ENCODE peak calls at places on chromosomes 6 and 20, in five cellular contexts. L is dorsolateral prefrontal cortex, D is right lobe of liver, U is cardiac muscle cell, Q is tibial artery. P is an unnamed sample.

GRCh38 chr6:107264357-107264831 is 149.1 kb upstream of the BEND3 start:
- DNase-seq in D (no peak), L (no peak), Q (no peak), U (peak; percentile 68), P (peak; percentile 77)

GRCh38 chr6:88761237-88762031 is 202.0 kb downstream of the RNGTT start:
- DNase-seq in Q (no peak), L (no peak), D (no peak), U (no peak), P (no peak)

GRCh38 chr6:130694617-130695016 is 132.6 kb upstream of the SMLR1 start:
- DNase-seq in Q (no peak), U (no peak), L (no peak), D (no peak), P (no peak)

GRCh38 chr6:108302371-108302770 is 7.5 kb downstream of the AFG1L start:
- DNase-seq in Q (no peak), U (no peak), D (no peak), L (no peak), P (no peak)

GRCh38 chr6:17725083-17725482 is 18.4 kb upstream of the NUP153 start:
- DNase-seq in Q (no peak), L (no peak), D (no peak), U (peak; percentile 89), P (peak; percentile 27)

GRCh38 chr6:41371461-41371991 is 36.1 kb downstream of the NCR2 start:
- DNase-seq in L (no peak), U (peak; percentile 66), D (peak; percentile 59), Q (peak; percentile 72), P (peak; percentile 52)

GRCh38 chr6:90008908-90009501 is 114.7 kb downstream of the GJA10 start:
- DNase-seq in U (peak; percentile 34), D (no peak), L (no peak), Q (no peak), P (peak; percentile 12)

GRCh38 chr6:89492025-89492640 is 59.2 kb downstream of the ANKRD6 start:
- DNase-seq in D (no peak), Q (no peak), U (no peak), L (no peak), P (no peak)

GRCh38 chr6:42375007-42375635 is 76.6 kb downstream of the TRERF1 start:
- DNase-seq in U (no peak), L (no peak), Q (no peak), D (no peak), P (no peak)

GRCh38 chr6:3617192-3617631 is 134.3 kb downstream of the PXDC1 start:
- DNase-seq in D (no peak), L (no peak), U (no peak), Q (no peak), P (no peak)

GRCh38 chr6:3616565-3617176 is 134.8 kb downstream of the PXDC1 start:
- DNase-seq in D (no peak), U (no peak), Q (no peak), L (no peak), P (no peak)

GRCh38 chr6:3612341-3613041 is 139.0 kb downstream of the PXDC1 start:
- DNase-seq in U (peak; percentile 80), L (no peak), D (no peak), Q (no peak), P (peak; percentile 84)

GRCh38 chr6:3615391-3616380 is 135.8 kb downstream of the PXDC1 start:
- DNase-seq in Q (no peak), U (no peak), L (no peak), D (no peak), P (no peak)

DNA sequence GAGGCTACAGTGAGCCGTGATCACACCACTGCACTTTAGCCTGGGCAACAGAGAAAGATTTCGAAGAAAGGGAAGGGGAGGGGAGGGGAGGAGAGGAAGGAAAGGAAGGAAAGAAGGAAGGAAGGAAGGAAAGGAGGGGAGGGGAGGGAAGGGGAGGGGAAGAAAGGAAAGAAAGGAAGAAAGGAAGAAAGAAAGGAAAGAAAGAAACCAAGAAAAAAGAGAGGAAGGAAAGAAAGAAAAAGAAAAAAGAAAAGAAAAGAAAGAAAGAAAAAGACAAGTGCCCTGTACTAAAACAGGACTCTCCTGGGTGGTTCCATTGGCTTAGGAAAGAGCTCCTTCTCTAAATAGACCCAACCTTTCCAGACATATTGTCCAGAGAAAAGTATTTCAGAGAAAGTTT is 136.6 kb downstream of the PXDC1 start:
- DNase-seq in Q (no peak), U (no peak), L (no peak), D (no peak), P (no peak)
- H3K27ac ChIP-seq in Q (no peak overlapping the region), U (no peak overlapping the region), L (no peak overlapping the region), D (no peak overlapping the region), P (no peak overlapping the region)

GRCh38 chr6:98239057-98239456 is 595.3 kb upstream of the POU3F2 start:
- DNase-seq in Q (no peak), L (no peak), U (no peak), D (no peak), P (no peak)
- TF ChIP-seq CTCF in Q (no peak), L (no peak), U (no peak), D (no peak), P (no peak)

GRCh38 chr6:159043986-159044385 is 805 bp downstream of the TAGAP start:
- DNase-seq in Q (no peak), D (no peak), L (no peak), U (no peak), P (no peak)

GRCh38 chr6:159042003-159042823 is 2.6 kb downstream of the TAGAP start:
- DNase-seq in Q (no peak), U (peak; percentile 66), L (no peak), D (peak; percentile 72), P (peak; percentile 45)

GRCh38 chr6:159042824-159043181 is 2.0 kb downstream of the TAGAP start:
- DNase-seq in L (no peak), Q (no peak), U (no peak), D (no peak), P (no peak)

GRCh38 chr6:159044899-159045727 is at the start of gene TAGAP:
- DNase-seq in U (no peak), L (no peak), Q (peak; percentile 75), D (peak; percentile 75), P (peak; percentile 9)

GRCh38 chr6:159043236-159043635 is 1.6 kb downstream of the TAGAP start:
- DNase-seq in Q (no peak), D (no peak), U (no peak), L (no peak), P (no peak)
- H3K27ac ChIP-seq in Q (no peak overlapping the region), D (no peak overlapping the region), U (no peak overlapping the region), L (no peak overlapping the region), P (no peak overlapping the region)

GRCh38 chr6:138307816-138308727 is 69.6 kb upstream of the SMIM28 start:
- DNase-seq in U (peak; percentile 47), D (no peak), L (no peak), Q (no peak), P (peak; percentile 35)
- TF ChIP-seq CTCF in U (peak; percentile 33), D (peak; percentile 16), L (peak; percentile 41), Q (peak; percentile 14), P (peak; percentile 52)

GRCh38 chr20:50056408-50056926 is 56.5 kb downstream of the UBE2V1 start:
- DNase-seq in U (no peak), D (no peak), Q (no peak), L (no peak), P (no peak)

GRCh38 chr20:50055524-50056083 is 57.3 kb downstream of the UBE2V1 start:
- DNase-seq in Q (no peak), U (peak; percentile 27), D (no peak), L (no peak), P (no peak)

GRCh38 chr20:50052952-50053789 is 59.8 kb downstream of the UBE2V1 start:
- DNase-seq in L (no peak), Q (no peak), D (no peak), U (no peak), P (no peak)

GRCh38 chr20:50053790-50054547 is 59.0 kb downstream of the UBE2V1 start:
- DNase-seq in L (no peak), Q (no peak), D (no peak), U (no peak), P (no peak)

DNA sequence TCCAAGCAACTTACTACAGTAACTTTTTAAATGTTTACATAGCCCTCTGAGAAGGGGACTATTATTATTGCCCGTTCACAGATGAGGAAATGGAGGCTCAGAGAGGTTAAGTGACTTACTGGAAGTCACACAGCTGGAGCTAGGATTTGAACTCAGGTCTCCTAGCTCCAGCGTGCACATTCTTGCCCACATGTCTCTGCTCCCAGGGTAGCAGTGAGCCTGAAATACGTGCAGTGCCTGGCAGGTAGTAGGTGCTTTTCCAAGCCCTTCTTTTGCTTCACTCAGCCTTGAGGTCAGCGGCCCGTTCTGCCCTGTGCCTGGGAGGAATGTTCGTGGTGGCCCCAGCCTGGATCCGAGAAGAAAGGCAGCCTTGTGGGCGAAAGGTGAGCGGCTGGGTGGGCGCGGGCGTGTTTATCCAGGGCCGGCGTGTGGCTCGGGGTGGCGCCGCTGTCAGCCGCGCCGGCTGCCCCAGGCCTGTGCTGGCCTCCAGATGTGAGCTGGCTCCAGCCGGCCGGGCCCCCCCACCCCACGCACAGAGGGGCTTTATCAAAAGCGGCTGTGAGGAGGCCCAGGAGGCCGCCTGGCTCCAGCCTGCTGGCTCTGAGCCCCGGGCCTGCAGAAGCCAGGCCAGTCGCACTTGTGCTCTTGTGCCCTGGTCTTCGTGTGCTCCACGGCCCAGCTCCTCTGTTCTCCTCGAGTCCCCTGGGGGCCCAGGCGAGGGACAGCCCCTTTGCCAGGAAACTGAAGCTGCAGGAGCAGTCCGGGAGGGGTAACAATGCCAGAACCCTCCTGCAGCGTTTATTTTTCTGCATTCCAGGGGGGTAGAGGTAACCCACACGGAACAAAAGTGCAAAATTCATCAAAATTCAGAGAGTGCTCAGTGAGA is 58.1 kb downstream of the UBE2V1 start:
- DNase-seq in Q (peak; percentile 77), U (peak; percentile 87), L (peak; percentile 76), D (no peak), P (no peak)
- H3K27ac ChIP-seq in Q (peak overlapping the region; percentile 45), U (no peak overlapping the region), L (peak overlapping the region; percentile 0), D (no peak overlapping the region), P (no peak overlapping the region)

GRCh38 chr6:56573624-56574023 is 69.1 kb downstream of the DST start:
- DNase-seq in L (no peak), Q (no peak), U (no peak), D (no peak), P (no peak)

GRCh38 chr6:56571605-56572004 is 71.1 kb downstream of the DST start:
- DNase-seq in Q (no peak), L (no peak), D (no peak), U (no peak), P (no peak)

GRCh38 chr6:56574292-56574691 is 68.4 kb downstream of the DST start:
- DNase-seq in D (no peak), Q (no peak), U (no peak), L (no peak), P (no peak)

GRCh38 chr6:56573142-56573541 is 69.5 kb downstream of the DST start:
- DNase-seq in L (no peak), D (no peak), Q (no peak), U (no peak), P (no peak)

DNA sequence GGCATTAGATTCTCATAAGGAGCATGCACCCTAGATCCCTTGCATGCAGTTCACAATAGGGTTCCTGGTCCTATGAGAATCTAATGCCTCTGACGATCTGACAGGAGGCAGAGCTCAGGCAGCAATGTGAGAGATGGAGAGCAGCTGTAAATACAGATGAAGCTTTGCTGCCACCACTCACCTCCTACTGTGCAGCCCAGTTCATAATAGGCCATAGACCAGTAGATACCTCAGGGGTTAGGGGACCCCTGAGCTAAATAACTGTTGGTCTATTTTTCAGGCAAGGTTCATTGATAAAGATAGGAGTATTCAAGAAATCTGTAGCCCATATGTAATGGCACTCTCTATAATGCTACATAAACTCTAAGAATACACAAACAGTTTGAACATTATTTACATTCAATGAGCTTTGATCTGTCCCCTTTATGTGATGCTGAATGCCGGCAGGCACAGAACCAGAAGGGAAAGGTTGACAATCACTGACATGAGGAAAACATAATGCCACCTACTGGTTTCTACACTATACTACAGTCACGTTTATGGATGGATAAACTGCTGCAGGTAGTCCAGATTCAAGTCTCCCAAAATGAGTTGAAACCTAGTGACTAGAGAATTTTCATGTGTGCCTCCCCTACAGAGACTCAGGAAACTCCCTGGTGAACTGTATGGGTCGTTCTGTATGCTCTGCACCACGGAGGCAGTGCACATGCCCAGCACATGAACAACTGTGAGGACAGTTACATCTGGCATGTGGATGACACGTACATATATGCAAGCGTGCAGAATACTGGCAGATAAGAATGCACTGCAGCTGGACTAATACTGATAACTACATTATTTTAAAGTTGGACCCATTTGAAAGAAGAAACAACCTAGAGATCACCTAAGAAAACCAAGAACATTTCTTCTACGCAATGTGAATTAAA is 72.0 kb downstream of the DST start:
- DNase-seq in U (peak; percentile 43), L (no peak), D (no peak), Q (no peak), P (no peak)
- TF ChIP-seq CTCF in U (peak; percentile 60), L (peak; percentile 75), D (peak; percentile 65), Q (peak; percentile 61), P (peak; percentile 62)